ENCODE peak calls at places on chromosome 7, in eight cellular contexts. O is CD8-positive, alpha-beta T cell; A is RWPE2; P is endothelial cell; J is RWPE1; H is IMR-90; T is left ventricle myocardium inferior; U is GM13977. V is an unnamed sample.

GRCh38 chr7:31776616-31777015 is 89.6 kb downstream of the PPP1R17 start:
- DNase-seq in O (no peak), A (no peak), P (no peak), J (peak), H (peak), T (no peak), U (no peak), V (no peak)

GRCh38 chr7:99106869-99107268 is 37.0 kb downstream of the SMURF1 start:
- DNase-seq in O (no peak), A (no peak), P (no peak), J (peak), H (peak), T (no peak), U (no peak), V (no peak)

GRCh38 chr7:73707045-73707631 is 12.3 kb downstream of the STX1A start:
- DNase-seq in O (no peak), A (peak), P (no peak), J (no peak), H (no peak), T (peak), U (no peak), V (peak)

GRCh38 chr7:11458736-11459483 is 373.1 kb downstream of the THSD7A start:
- DNase-seq in O (no peak), A (no peak), P (no peak), J (peak), H (peak), T (no peak), U (no peak), V (no peak)

GRCh38 chr7:101134399-101134980 is 7.6 kb downstream of the SERPINE1 start:
- DNase-seq in O (no peak), A (no peak), P (no peak), J (no peak), H (no peak), T (no peak), U (no peak), V (no peak)

GRCh38 chr7:108436906-108437305 is 19.3 kb downstream of the NRCAM start:
- DNase-seq in O (no peak), A (no peak), P (no peak), J (no peak), H (no peak), T (no peak), U (no peak), V (no peak)

GRCh38 chr7:118517275-118517674 is 292.8 kb downstream of the ANKRD7 start:
- DNase-seq in O (no peak), A (no peak), P (no peak), J (no peak), H (no peak), T (no peak), U (no peak), V (no peak)

GRCh38 chr7:102875700-102876192 is 37.1 kb upstream of the LRRC17 start:
- DNase-seq in O (no peak), A (peak), P (no peak), J (peak), H (peak), T (no peak), U (no peak), V (no peak)

GRCh38 chr7:1693991-1694524 is 24.0 kb downstream of the ELFN1 start:
- DNase-seq in O (no peak), A (peak), P (no peak), J (no peak), H (peak), T (peak), U (no peak), V (peak)

GRCh38 chr7:148395292-148395691 is 195.3 kb upstream of the C7orf33 start:
- DNase-seq in O (no peak), A (no peak), P (no peak), J (no peak), H (no peak), T (no peak), U (no peak), V (no peak)

GRCh38 chr7:36784991-36785940 is 61.0 kb upstream of the AOAH start:
- DNase-seq in O (peak), A (no peak), P (no peak), J (peak), H (no peak), T (peak), U (peak), V (no peak)

GRCh38 chr7:127250312-127251047 is 2.3 kb downstream of the GRM8 start:
- DNase-seq in O (no peak), A (no peak), P (no peak), J (peak), H (no peak), T (no peak), U (no peak), V (no peak)

GRCh38 chr7:38428040-38428439 is 154.6 kb upstream of the TARP start:
- DNase-seq in O (no peak), A (no peak), P (no peak), J (no peak), H (peak), T (no peak), U (no peak), V (no peak)

GRCh38 chr7:42461537-42461936 is 224.5 kb upstream of the GLI3 start:
- DNase-seq in O (no peak), A (no peak), P (no peak), J (no peak), H (no peak), T (no peak), U (no peak), V (no peak)

GRCh38 chr7:143389316-143390097 is 8.4 kb downstream of the ZYX start:
- DNase-seq in O (no peak), A (no peak), P (no peak), J (no peak), H (no peak), T (no peak), U (no peak), V (no peak)

GRCh38 chr7:142519790-142520078 is 229.5 kb upstream of the PRSS1 start:
- DNase-seq in O (no peak), A (no peak), P (no peak), J (no peak), H (no peak), T (no peak), U (no peak), V (no peak)

GRCh38 chr7:18684899-18685298 is 189.3 kb downstream of the HDAC9 start:
- DNase-seq in O (no peak), A (no peak), P (no peak), J (no peak), H (no peak), T (no peak), U (no peak), V (no peak)

GRCh38 chr7:81053623-81054022 is 134.8 kb upstream of the SEMA3C start:
- DNase-seq in O (no peak), A (no peak), P (no peak), J (no peak), H (peak), T (no peak), U (no peak), V (no peak)

GRCh38 chr7:114086906-114087651 is 168.3 kb upstream of the PPP1R3A start:
- DNase-seq in O (no peak), A (no peak), P (peak), J (no peak), H (peak), T (no peak), U (no peak), V (peak)

GRCh38 chr7:124992881-124993562 is 63.4 kb upstream of the POT1 start:
- DNase-seq in O (no peak), A (peak), P (no peak), J (peak), H (peak), T (no peak), U (no peak), V (no peak)

GRCh38 chr7:157615101-157615817 is 278.5 kb downstream of the DNAJB6 start:
- DNase-seq in O (no peak), A (no peak), P (no peak), J (no peak), H (peak), T (peak), U (no peak), V (no peak)

GRCh38 chr7:147978651-147979050 is 611.9 kb upstream of the C7orf33 start:
- DNase-seq in O (no peak), A (no peak), P (no peak), J (no peak), H (no peak), T (no peak), U (no peak), V (no peak)

GRCh38 chr7:88485811-88486210 is 179.1 kb upstream of the STEAP4 start:
- DNase-seq in O (no peak), A (no peak), P (no peak), J (no peak), H (no peak), T (no peak), U (no peak), V (no peak)

GRCh38 chr7:3149961-3150516 is 106.4 kb upstream of the CARD11 start:
- DNase-seq in O (no peak), A (no peak), P (no peak), J (no peak), H (no peak), T (no peak), U (no peak), V (no peak)

GRCh38 chr7:27868117-27868516 is 128.2 kb downstream of the TAX1BP1 start:
- DNase-seq in O (no peak), A (no peak), P (no peak), J (peak), H (peak), T (no peak), U (no peak), V (peak)

GRCh38 chr7:11170160-11170559 is 196.5 kb downstream of the PHF14 start:
- DNase-seq in O (no peak), A (no peak), P (no peak), J (no peak), H (no peak), T (no peak), U (no peak), V (no peak)

GRCh38 chr7:29275493-29275892 is 80.9 kb downstream of the CHN2 start:
- DNase-seq in O (no peak), A (no peak), P (no peak), J (no peak), H (no peak), T (no peak), U (no peak), V (no peak)

GRCh38 chr7:87328281-87328680 is 17.2 kb upstream of the CROT start:
- DNase-seq in O (no peak), A (no peak), P (no peak), J (no peak), H (peak), T (no peak), U (no peak), V (no peak)

GRCh38 chr7:155426543-155427410 is 31.2 kb upstream of the EN2 start:
- DNase-seq in O (no peak), A (no peak), P (no peak), J (no peak), H (no peak), T (no peak), U (no peak), V (peak)

DNA sequence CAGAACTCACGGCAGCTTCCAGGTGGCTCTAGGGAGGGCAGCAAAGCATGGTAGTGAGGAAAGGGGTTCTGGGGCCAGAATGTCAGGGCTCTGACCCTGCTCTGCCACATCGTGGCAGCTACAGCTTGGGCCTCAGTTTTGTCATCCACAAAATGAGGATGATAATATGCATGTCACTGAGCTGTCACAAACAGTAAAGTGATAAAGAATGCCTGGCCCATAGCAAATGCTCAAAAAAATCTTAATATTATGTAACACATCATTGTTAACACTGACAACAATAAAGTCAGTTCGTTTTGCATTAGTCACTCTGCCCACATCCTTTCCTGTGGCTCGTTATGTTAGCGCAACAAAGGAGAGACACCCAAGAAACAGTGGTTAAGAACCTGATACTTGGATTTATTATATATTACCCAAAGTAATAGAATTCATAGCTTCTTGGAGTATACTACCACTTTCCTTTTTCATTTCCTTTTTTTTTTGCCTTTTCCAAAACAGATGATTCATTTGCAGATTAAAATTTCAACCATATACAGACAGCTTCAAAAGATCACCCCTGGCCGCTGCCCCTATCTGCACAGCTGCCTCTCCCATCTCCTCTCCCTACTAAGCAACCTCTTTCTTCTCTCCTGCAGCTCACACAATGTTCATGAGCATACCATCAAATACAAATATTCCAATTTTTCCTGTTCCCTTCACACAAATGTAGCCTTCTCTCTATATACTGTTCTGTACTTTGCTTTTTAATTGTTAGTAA is 45.5 kb upstream of the DDC start:
- DNase-seq in O (peak), A (no peak), P (no peak), J (peak), H (peak), T (no peak), U (no peak), V (no peak)
- TF ChIP-seq CTCF in O (no peak), A (no peak), P (no peak), J (no peak), H (no peak), T (no peak), U (no peak), V (no peak)

GRCh38 chr7:103932389-103932788 is 57.1 kb downstream of the RELN start:
- DNase-seq in O (no peak), A (no peak), P (no peak), J (no peak), H (no peak), T (no peak), U (no peak), V (no peak)
- TF ChIP-seq CTCF in O (no peak), A (no peak), P (no peak), J (no peak), H (no peak), T (no peak), U (no peak), V (no peak)

GRCh38 chr7:23470290-23471089 is at the start of gene IGF2BP3:
- DNase-seq in O (no peak), A (peak), P (peak), J (peak), H (peak), T (no peak), U (peak), V (peak)
- TF ChIP-seq CTCF in O (no peak), A (no peak), P (no peak), J (no peak), H (no peak), T (no peak), U (no peak), V (no peak)

GRCh38 chr7:16431646-16432424 is 10.5 kb upstream of the CRPPA start:
- DNase-seq in O (no peak), A (no peak), P (peak), J (peak), H (no peak), T (no peak), U (peak), V (no peak)
- TF ChIP-seq CTCF in O (peak), A (peak), P (no peak), J (peak), H (peak), T (peak), U (peak), V (peak)